ENCODE peak calls at places on chromosomes 1 and 21, in nine cellular contexts. Z, W, P, H, O, C, E, D and L are unnamed samples. For H3K27me3, the result is how much of the 10 kb centered on the place peaks cover.

GRCh38 chr21:28832013-28832714 is 160.5 kb downstream of the LTN1 start:
- DNase-seq in D (no peak), H (no peak), W (peak), P (no peak), O (no peak), C (no peak), E (no peak), Z (no peak), L (peak)

GRCh38 chr21:26445440-26445839 is 127.6 kb downstream of the CYYR1 start:
- DNase-seq in P (no peak), O (peak), W (no peak), C (no peak), E (no peak), Z (no peak), H (no peak), D (no peak), L (no peak)

GRCh38 chr1:209884249-209884648 is 53.8 kb upstream of the SYT14 start:
- DNase-seq in O (peak), C (no peak), W (no peak), H (no peak), P (no peak), D (no peak), Z (no peak), E (no peak), L (peak)

GRCh38 chr1:110002695-110003094 is 18.1 kb downstream of the AHCYL1 start:
- DNase-seq in D (no peak), W (no peak), H (no peak), E (no peak), C (no peak), P (no peak), O (no peak), Z (no peak), L (no peak)

GRCh38 chr21:41928621-41929220 is 25.1 kb downstream of the C2CD2 start:
- DNase-seq in H (no peak), W (no peak), P (no peak), C (peak), O (no peak), Z (no peak), D (no peak), E (no peak), L (no peak)

GRCh38 chr1:209326096-209326495 is 257.4 kb upstream of the CAMK1G start:
- DNase-seq in W (no peak), C (no peak), P (no peak), H (no peak), D (no peak), O (no peak), Z (no peak), E (no peak), L (no peak)

GRCh38 chr1:31531177-31532000 is 44.9 kb upstream of the TINAGL1 start:
- DNase-seq in D (no peak), H (no peak), C (no peak), O (peak), W (no peak), Z (no peak), E (no peak), P (no peak), L (peak)

GRCh38 chr1:241586905-241587532 is 53.1 kb downstream of the CHML start:
- DNase-seq in O (no peak), P (no peak), D (no peak), C (no peak), W (no peak), H (no peak), E (no peak), Z (no peak), L (no peak)

GRCh38 chr21:42518216-42518615 is 4.6 kb downstream of the SLC37A1 start:
- DNase-seq in C (peak), D (no peak), Z (no peak), O (peak), W (no peak), P (no peak), E (no peak), H (no peak), L (no peak)

GRCh38 chr1:215677112-215677511 is 110.0 kb downstream of the KCTD3 start:
- DNase-seq in D (no peak), E (no peak), H (no peak), O (no peak), P (no peak), Z (no peak), W (no peak), C (no peak), L (no peak)

GRCh38 chr1:44318097-44319088 is 36.7 kb downstream of the ERI3 start:
- DNase-seq in H (no peak), Z (peak), C (no peak), P (peak), W (peak), O (peak), D (peak), E (peak), L (peak)

GRCh38 chr1:214862421-214862820 is 220.1 kb upstream of the KCNK2 start:
- DNase-seq in W (no peak), Z (no peak), D (no peak), C (no peak), E (no peak), P (no peak), O (peak), H (no peak), L (peak)

GRCh38 chr1:25875154-25875855 is at the start of gene PAQR7:
- DNase-seq in Z (peak), O (peak), D (peak), W (peak), H (peak), E (peak), C (peak), P (peak), L (peak)

GRCh38 chr1:24400065-24400464 is 13.5 kb downstream of the STPG1 start:
- DNase-seq in O (peak), H (no peak), E (no peak), Z (no peak), P (no peak), C (no peak), D (no peak), W (no peak), L (no peak)

GRCh38 chr1:162882248-162882666 is 21.3 kb upstream of the CCDC190 start:
- DNase-seq in C (no peak), Z (no peak), D (no peak), H (no peak), P (no peak), O (no peak), W (no peak), E (no peak), L (no peak)

GRCh38 chr1:52229494-52229893 is 87.6 kb downstream of the ZFYVE9 start:
- DNase-seq in P (no peak), E (no peak), C (no peak), H (no peak), O (no peak), W (no peak), Z (no peak), D (no peak), L (no peak)

GRCh38 chr1:47646676-47647075 is 208.8 kb downstream of the FOXD2 start:
- DNase-seq in O (no peak), H (no peak), C (no peak), W (no peak), P (no peak), E (no peak), Z (no peak), D (no peak), L (peak)

GRCh38 chr1:86356247-86356646 is 39.9 kb downstream of the ODF2L start:
- DNase-seq in E (no peak), P (no peak), D (no peak), Z (no peak), C (no peak), H (no peak), W (no peak), O (peak), L (peak)

GRCh38 chr1:168301664-168302320 is 21.1 kb downstream of the TBX19 start:
- DNase-seq in C (no peak), W (peak), D (no peak), P (no peak), H (no peak), E (peak), Z (no peak), O (peak), L (peak)

GRCh38 chr1:4034318-4034887 is 134.3 kb upstream of the C1orf174 start:
- DNase-seq in W (no peak), C (no peak), P (no peak), E (no peak), O (no peak), D (no peak), H (no peak), Z (no peak), L (no peak)

GRCh38 chr21:36052860-36053766 is 7.2 kb downstream of the SETD4 start:
- DNase-seq in P (no peak), O (no peak), E (no peak), W (no peak), D (no peak), Z (no peak), H (no peak), C (no peak), L (peak)

GRCh38 chr1:45730075-45730779 is 20.2 kb downstream of the IPP start:
- DNase-seq in O (no peak), Z (no peak), W (no peak), C (no peak), H (no peak), E (peak), D (no peak), P (no peak), L (peak)

GRCh38 chr1:109770331-109771095 is 6.8 kb upstream of the EPS8L3 start:
- DNase-seq in W (no peak), Z (peak), C (peak), H (peak), O (no peak), E (no peak), D (no peak), P (no peak), L (no peak)

GRCh38 chr21:26954591-26955214 is 12.2 kb downstream of the ADAMTS5 start:
- DNase-seq in E (no peak), O (no peak), P (no peak), C (no peak), Z (no peak), H (no peak), D (no peak), W (no peak), L (no peak)

GRCh38 chr21:29511076-29511475 is 212.4 kb downstream of the BACH1 start:
- DNase-seq in H (no peak), P (no peak), Z (no peak), D (no peak), W (no peak), E (no peak), O (no peak), C (no peak), L (no peak)

GRCh38 chr1:180530501-180530900 is 28.1 kb upstream of the ACBD6 start:
- DNase-seq in E (no peak), P (no peak), O (peak), H (no peak), Z (no peak), D (no peak), W (peak), C (no peak), L (peak)

GRCh38 chr1:22418852-22419480 is 32.7 kb upstream of the ZBTB40 start:
- DNase-seq in W (no peak), O (no peak), Z (no peak), E (no peak), H (no peak), C (no peak), P (no peak), D (no peak), L (no peak)

GRCh38 chr1:241357366-241358305 is 631 bp upstream of the RGS7 start:
- DNase-seq in C (no peak), W (no peak), D (no peak), P (no peak), E (no peak), Z (no peak), H (no peak), O (peak), L (peak)

GRCh38 chr1:179369751-179370341 is 4.1 kb downstream of the AXDND1 start:
- DNase-seq in E (peak), D (peak), O (peak), W (peak), C (no peak), Z (no peak), P (peak), H (no peak), L (peak)

GRCh38 chr1:179366093-179366800 is 476 bp downstream of the AXDND1 start:
- DNase-seq in P (no peak), Z (no peak), D (no peak), C (no peak), O (no peak), E (no peak), W (no peak), H (no peak), L (no peak)

DNA sequence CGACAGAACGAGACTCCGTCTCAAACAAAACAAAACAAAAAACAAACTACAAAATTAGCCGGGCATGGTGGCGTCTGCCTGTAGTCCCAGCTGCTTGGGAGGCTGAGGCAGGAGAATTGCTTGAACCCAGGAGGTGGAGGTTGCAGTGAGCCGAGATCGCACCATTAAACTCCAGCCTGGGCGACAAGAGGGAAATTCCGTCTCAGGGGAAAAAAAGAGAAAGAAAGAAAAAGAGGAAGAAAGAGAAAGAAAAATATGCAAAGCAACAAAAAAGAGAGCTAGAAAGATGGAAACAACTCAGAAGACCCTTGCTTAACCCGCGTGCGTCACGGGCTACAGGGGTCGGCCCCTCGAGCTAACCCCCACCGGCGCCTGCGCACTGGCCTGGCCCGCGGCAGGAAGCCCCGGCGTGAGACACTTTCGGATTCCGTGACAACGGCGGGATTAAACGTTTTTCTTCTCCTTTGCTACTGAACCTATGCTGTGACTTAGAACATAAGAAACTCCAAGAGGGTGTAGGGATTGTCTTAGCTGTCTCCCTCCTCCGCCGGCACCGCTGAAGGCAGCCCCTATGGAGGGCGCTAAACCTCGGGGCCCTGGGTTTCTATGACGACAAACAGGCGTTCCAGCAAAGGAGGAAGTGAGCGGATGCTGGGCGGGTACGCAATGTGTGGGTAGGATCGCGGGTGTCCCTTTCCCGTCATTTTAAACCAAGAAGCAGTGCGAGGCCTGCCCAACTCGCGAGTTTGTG is at the start of gene AXDND1:
- DNase-seq in E (peak), D (peak), W (peak), P (peak), Z (peak), H (peak), O (peak), C (peak), L (peak)
- TF ChIP-seq CTCF in E (peak), D (peak), W (peak), P (no peak), Z (no peak), H (no peak), O (peak), C (no peak), L (no peak)

DNA sequence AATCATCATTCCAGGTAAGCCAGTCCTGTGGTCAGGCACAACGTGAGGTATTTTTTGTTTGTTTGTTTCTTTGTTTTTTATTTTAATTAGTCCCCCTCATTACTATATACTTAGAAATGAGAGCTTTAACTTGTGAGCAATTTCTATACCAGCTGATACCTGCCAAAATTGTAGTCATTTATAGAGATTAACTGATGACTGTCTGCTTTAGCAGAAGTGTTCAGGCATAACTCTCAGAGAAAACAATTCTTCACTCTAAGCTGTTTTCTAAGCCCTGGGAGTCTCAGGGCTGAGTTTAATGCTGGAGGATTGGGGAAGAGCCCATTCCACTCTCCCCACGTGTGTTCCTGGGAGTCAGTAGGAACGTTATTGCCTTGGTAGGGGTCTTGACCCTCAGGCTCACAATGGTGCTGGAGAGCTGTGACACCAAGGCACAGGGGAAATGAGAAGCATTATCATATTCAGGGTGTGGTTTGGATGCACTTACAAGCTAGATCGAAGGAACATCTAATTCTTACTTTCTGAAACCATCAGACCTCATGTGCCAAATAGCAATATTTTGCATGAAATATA is 168.2 kb downstream of the CLIC6 start:
- DNase-seq in D (no peak), Z (no peak), E (no peak), W (no peak), H (no peak), C (no peak), O (no peak), P (no peak), L (no peak)
- H3K4me3 ChIP-seq in D (no peak), Z (no peak), E (no peak), W (peak), H (no peak), C (no peak), O (peak), P (no peak), L (no peak)

GRCh38 chr1:156439036-156439435 is 61.5 kb downstream of the MEF2D start:
- DNase-seq in C (no peak), E (no peak), H (no peak), W (no peak), O (no peak), D (no peak), Z (no peak), P (no peak), L (no peak)
- H3K27me3 ChIP-seq in C (half or more), E (under half), H (half or more), W (half or more), O (half or more), D (half or more), Z (under half), P (half or more), L (half or more)

DNA sequence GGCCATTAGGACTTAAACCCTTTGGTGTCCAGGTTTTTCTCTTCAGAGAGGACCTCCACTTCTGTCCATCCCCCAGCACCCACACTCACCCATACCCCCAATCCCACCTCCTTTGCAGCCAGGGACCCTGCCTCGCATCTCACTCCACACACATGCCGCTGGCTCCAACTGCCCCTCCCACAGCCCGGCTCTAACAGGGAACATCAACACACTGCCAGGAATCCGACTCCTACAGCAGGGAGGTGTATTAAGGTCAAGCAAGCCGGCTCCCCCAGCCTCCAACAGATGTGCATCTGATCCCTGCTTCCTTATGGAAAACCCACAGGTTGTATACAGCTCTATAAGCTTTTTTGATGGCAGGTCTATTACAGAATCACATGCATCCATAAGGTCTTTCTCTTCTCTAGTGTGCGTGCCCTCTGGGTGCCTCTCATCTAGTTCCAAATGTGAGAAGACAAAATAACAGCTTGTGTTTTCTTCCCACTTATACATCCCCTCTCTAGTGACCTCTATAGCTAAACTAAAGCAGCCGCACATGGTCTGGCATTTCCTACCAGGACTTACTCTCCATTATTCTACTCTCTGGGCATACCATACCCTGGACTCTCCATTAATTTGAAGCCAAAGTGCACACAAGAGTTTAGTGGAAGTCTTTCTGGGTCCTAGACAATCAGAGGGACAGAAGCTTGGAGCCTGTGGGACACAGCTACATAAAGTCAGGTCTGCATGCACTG is 16.3 kb downstream of the PIK3C2B start:
- DNase-seq in P (no peak), Z (no peak), H (no peak), O (no peak), W (no peak), D (no peak), C (no peak), E (no peak), L (no peak)
- TF ChIP-seq CTCF in P (no peak), Z (no peak), H (no peak), O (no peak), W (no peak), D (no peak), C (no peak), E (no peak), L (no peak)

DNA sequence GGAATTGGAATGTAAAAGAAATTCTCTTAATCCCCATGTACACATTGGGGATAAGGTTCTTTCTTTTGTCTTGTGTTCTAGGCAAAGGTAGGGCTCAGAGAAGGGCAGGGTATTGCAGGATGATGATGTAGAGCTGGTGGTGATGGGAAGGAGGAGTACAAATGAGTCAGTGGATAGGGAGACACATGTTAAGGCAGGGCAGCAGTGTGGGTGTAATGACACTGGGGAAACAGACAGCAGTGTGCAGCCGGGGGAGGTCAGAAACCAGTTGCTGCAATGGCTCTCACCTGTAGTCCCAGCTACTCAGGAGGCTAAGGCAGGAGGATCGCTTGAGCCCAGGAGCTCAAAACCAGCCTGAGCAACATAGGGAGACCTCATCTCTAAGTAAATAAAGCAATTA is 5.1 kb downstream of the NLRP3 start:
- DNase-seq in E (no peak), D (no peak), H (no peak), C (no peak), O (no peak), Z (no peak), W (no peak), P (no peak), L (peak)
- H3K4me3 ChIP-seq in E (no peak), D (no peak), H (no peak), C (no peak), O (no peak), Z (no peak), W (no peak), P (no peak), L (no peak)

GRCh38 chr1:111406325-111406768 is 21.2 kb downstream of the OVGP1 start:
- DNase-seq in D (no peak), C (no peak), O (no peak), W (no peak), P (peak), Z (no peak), E (no peak), H (no peak), L (peak)
- H3K27me3 ChIP-seq in D (under half), C (under half), O (under half), W (under half), P (under half), Z (under half), E (under half), H (under half), L (under half)

DNA sequence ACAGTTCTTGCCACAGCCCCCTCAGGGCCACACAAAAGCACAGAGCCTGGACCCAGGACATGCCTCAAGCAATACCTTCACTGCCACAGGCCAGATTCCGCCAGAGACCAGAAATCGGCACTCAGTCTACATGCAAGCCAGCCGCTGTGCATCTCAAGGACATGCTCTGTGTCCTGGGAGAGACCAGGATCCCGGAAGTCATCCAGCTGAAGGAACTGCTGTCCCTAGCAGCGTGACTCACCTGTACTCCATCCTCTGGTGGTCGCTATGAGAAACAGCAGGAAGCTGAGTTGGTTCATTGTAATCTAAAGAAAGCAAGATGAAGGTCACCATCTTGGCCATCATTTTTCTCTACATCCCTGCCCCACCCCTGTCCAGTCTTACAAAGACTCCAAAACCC is 401 bp downstream of the ITLN1 start:
- DNase-seq in Z (no peak), O (no peak), H (no peak), C (no peak), P (no peak), D (no peak), E (peak), W (peak), L (peak)
- TF ChIP-seq CTCF in Z (no peak), O (peak), H (no peak), C (no peak), P (peak), D (peak), E (peak), W (peak), L (peak)